ENCODE peak calls at places on chromosomes 7 and 10, in five cellular contexts. X is neural progenitor cell, U is brain microvascular endothelial cell, R is HFF-Myc, B is A549. N is an unnamed sample.

GRCh38 chr7:25597881-25598456 is 369.7 kb upstream of the NPVF start:
- DNase-seq in X (no peak), U (no peak), R (no peak), B (no peak), N (no peak)

GRCh38 chr10:103281753-103282152 is 4.8 kb downstream of the INA start:
- DNase-seq in X (peak), U (no peak), R (no peak), B (no peak), N (peak)

GRCh38 chr7:101677421-101678137 is 48.5 kb upstream of the MYL10 start:
- DNase-seq in X (no peak), U (peak), R (no peak), B (no peak), N (no peak)

GRCh38 chr7:80357530-80357929 is 154.3 kb downstream of the GNAT3 start:
- DNase-seq in X (no peak), U (no peak), R (no peak), B (no peak), N (no peak)

GRCh38 chr10:3417096-3417495 is 244.5 kb upstream of the PITRM1 start:
- DNase-seq in X (no peak), U (no peak), R (no peak), B (no peak), N (no peak)

GRCh38 chr7:884191-885003 is 8.0 kb downstream of the GET4 start:
- DNase-seq in X (no peak), U (no peak), R (no peak), B (no peak), N (no peak)

GRCh38 chr7:115113131-115113530 is 191.2 kb downstream of the MDFIC start:
- DNase-seq in X (no peak), U (no peak), R (no peak), B (no peak), N (no peak)

GRCh38 chr7:135111379-135111778 is 36.5 kb upstream of the TMEM140 start:
- DNase-seq in X (no peak), U (no peak), R (no peak), B (no peak), N (no peak)

GRCh38 chr10:384538-385305 is 249.5 kb downstream of the ZMYND11 start:
- DNase-seq in X (no peak), U (no peak), R (no peak), B (no peak), N (no peak)

GRCh38 chr7:137873524-137873923 is 26.8 kb upstream of the DGKI start:
- DNase-seq in X (no peak), U (peak), R (no peak), B (no peak), N (no peak)

GRCh38 chr10:62374862-62375710 is 917 bp downstream of the ZNF365 start:
- DNase-seq in X (no peak), U (no peak), R (no peak), B (no peak), N (no peak)

GRCh38 chr10:4658777-4659176 is 167.2 kb upstream of the AKR1E2 start:
- DNase-seq in X (no peak), U (no peak), R (no peak), B (no peak), N (no peak)

GRCh38 chr7:125355899-125356298 is 426.3 kb upstream of the POT1 start:
- DNase-seq in X (no peak), U (peak), R (no peak), B (no peak), N (no peak)

GRCh38 chr7:81956520-81956919 is 186.7 kb upstream of the HGF start:
- DNase-seq in X (peak), U (peak), R (peak), B (peak), N (no peak)

GRCh38 chr10:17183110-17183509 is 18.4 kb downstream of the TRDMT1 start:
- DNase-seq in X (no peak), U (no peak), R (no peak), B (no peak), N (no peak)

GRCh38 chr10:118394557-118395194 is 52.6 kb upstream of the FAM204A start:
- DNase-seq in X (no peak), U (no peak), R (peak), B (no peak), N (no peak)

GRCh38 chr7:148979827-148980226 is 48.5 kb downstream of the PDIA4 start:
- DNase-seq in X (no peak), U (no peak), R (no peak), B (no peak), N (no peak)

GRCh38 chr7:106023369-106024322 is 60.6 kb downstream of the CDHR3 start:
- DNase-seq in X (no peak), U (no peak), R (no peak), B (no peak), N (no peak)

GRCh38 chr7:116986611-116987565 is 33.6 kb downstream of the ST7 start:
- DNase-seq in X (no peak), U (no peak), R (no peak), B (no peak), N (no peak)

GRCh38 chr7:7512861-7513597 is 22.6 kb downstream of the COL28A1 start:
- DNase-seq in X (no peak), U (no peak), R (no peak), B (no peak), N (no peak)

GRCh38 chr7:55504093-55504859 is 68.0 kb downstream of the VOPP1 start:
- DNase-seq in X (no peak), U (peak), R (no peak), B (no peak), N (no peak)

GRCh38 chr10:102831322-102832071 is 5.7 kb downstream of the CYP17A1 start:
- DNase-seq in X (no peak), U (no peak), R (peak), B (no peak), N (no peak)

GRCh38 chr10:62972103-62972502 is 155.9 kb upstream of the EGR2 start:
- DNase-seq in X (no peak), U (peak), R (no peak), B (no peak), N (no peak)

GRCh38 chr7:108104324-108104723 is 25.8 kb downstream of the LAMB4 start:
- DNase-seq in X (no peak), U (no peak), R (no peak), B (no peak), N (no peak)

GRCh38 chr10:31100662-31101061 is 69.0 kb upstream of the ZNF438 start:
- DNase-seq in X (no peak), U (no peak), R (no peak), B (no peak), N (no peak)

GRCh38 chr7:97298561-97298960 is 181.1 kb downstream of the SDHAF3 start:
- DNase-seq in X (no peak), U (no peak), R (no peak), B (no peak), N (no peak)

GRCh38 chr10:22133640-22134624 is 83.9 kb downstream of the EBLN1 start:
- DNase-seq in X (no peak), U (no peak), R (no peak), B (no peak), N (no peak)

GRCh38 chr10:13195016-13195415 is 33.7 kb downstream of the MCM10 start:
- DNase-seq in X (no peak), U (no peak), R (no peak), B (no peak), N (no peak)

GRCh38 chr7:50696810-50697582 is 85.7 kb downstream of the GRB10 start:
- DNase-seq in X (peak), U (no peak), R (no peak), B (no peak), N (no peak)

GRCh38 chr10:107686095-107686494 is 521.6 kb upstream of the SORCS1 start:
- DNase-seq in X (no peak), U (no peak), R (no peak), B (no peak), N (no peak)

GRCh38 chr7:73742753-73743641 is 4.4 kb upstream of the ABHD11 start:
- DNase-seq in X (peak), U (no peak), R (no peak), B (no peak), N (peak)

GRCh38 chr7:155830961-155831806 is 18.9 kb upstream of the SHH start:
- DNase-seq in X (no peak), U (no peak), R (no peak), B (no peak), N (no peak)

GRCh38 chr10:70296406-70296899 is 12.6 kb upstream of the NPFFR1 start:
- DNase-seq in X (no peak), U (peak), R (peak), B (peak), N (no peak)

GRCh38 chr10:44064987-44065787 is 319.7 kb downstream of the CXCL12 start:
- DNase-seq in X (no peak), U (no peak), R (no peak), B (no peak), N (no peak)

GRCh38 chr7:69632280-69632679 is 34.0 kb downstream of the AUTS2 start:
- DNase-seq in X (no peak), U (no peak), R (no peak), B (no peak), N (no peak)

DNA sequence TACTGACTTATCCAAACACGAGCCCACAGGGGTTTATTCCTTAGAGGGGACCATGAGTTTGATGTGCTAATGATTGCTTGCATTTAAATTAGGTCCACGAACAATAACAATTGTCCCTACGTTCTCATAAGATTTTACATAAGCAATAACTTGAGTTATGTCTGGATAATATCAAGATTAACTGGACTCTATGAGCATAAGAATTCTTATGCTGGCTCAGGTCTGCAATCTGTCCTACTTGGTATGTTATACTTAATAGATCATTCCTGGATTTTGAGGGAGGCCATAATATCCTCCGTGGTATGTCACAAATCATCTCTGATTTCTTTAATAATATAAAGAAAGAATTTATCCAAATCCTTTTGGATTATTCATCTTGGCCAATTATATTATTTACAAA is 552.3 kb downstream of the KCNMA1 start:
- DNase-seq in X (no peak), U (no peak), R (no peak), B (no peak), N (no peak)
- TF ChIP-seq CTCF in X (no peak), U (no peak), R (no peak), B (no peak), N (no peak)

GRCh38 chr7:2108501-2109250 is 124.1 kb downstream of the MAD1L1 start:
- DNase-seq in X (peak), U (no peak), R (no peak), B (no peak), N (no peak)
- TF ChIP-seq CTCF in X (no peak), U (peak), R (no peak), B (no peak), N (peak)

GRCh38 chr10:79243211-79244067 is 103.8 kb upstream of the PPIF start:
- DNase-seq in X (peak), U (no peak), R (no peak), B (no peak), N (peak)
- TF ChIP-seq CTCF in X (no peak), U (no peak), R (no peak), B (no peak), N (no peak)

DNA sequence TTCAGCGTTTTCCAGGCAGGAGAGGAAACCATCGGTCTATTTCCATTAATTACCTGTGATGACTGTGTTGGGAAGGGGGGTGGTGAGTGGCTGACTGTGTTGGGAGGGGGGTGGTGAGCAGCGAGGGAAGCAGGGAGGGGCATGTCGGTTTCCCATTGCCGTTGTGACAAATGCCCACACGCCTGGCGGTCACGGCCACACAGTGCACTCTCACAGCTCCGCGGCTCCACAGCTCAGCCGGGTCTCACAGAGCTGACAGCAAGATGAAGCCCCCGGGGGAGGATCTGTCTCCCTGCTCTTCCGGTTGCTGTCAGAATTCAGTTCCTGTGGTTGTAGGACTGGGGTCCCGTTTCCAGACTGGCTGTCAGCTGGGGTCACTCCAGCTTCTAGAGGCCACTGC is 39.0 kb downstream of the AP5Z1 start:
- DNase-seq in X (no peak), U (no peak), R (no peak), B (no peak), N (no peak)
- TF ChIP-seq CTCF in X (no peak), U (no peak), R (no peak), B (no peak), N (no peak)

GRCh38 chr10:72311667-72312066 is 37.9 kb downstream of the DDIT4 start:
- DNase-seq in X (no peak), U (no peak), R (no peak), B (no peak), N (no peak)

GRCh38 chr10:72309290-72310240 is 35.8 kb downstream of the DDIT4 start:
- DNase-seq in X (no peak), U (no peak), R (no peak), B (no peak), N (no peak)

GRCh38 chr10:72310636-72311035 is 36.9 kb downstream of the DDIT4 start:
- DNase-seq in X (no peak), U (no peak), R (no peak), B (no peak), N (no peak)

GRCh38 chr10:72308320-72308987 is 34.7 kb downstream of the DDIT4 start:
- DNase-seq in X (no peak), U (peak), R (peak), B (no peak), N (no peak)

DNA sequence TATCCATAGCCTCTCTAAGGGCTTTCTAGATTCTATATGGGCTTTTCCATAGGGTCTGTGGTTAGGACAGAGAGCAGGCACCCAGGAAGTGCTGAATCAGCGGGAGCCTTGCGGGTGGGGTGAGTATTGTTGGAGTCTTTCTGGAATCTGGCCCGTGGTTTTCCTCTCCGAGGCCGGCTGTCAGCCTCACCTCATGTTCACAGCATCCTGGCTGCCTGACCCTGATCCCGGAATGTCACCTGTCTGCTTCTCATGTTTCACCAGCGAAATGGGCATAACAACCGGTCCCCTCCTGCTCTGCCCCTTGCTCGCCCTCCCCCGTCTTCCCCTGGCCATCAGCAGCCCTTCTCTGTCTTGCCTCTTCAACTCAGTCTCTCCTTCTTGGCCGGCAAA is 36.5 kb downstream of the DDIT4 start:
- DNase-seq in X (no peak), U (no peak), R (no peak), B (no peak), N (no peak)
- TF ChIP-seq CTCF in X (no peak), U (no peak), R (no peak), B (no peak), N (no peak)

GRCh38 chr10:84236807-84237198 is 4.5 kb downstream of the LRIT1 start:
- DNase-seq in X (no peak), U (no peak), R (no peak), B (no peak), N (no peak)

GRCh38 chr10:84235096-84235495 is 6.2 kb downstream of the LRIT1 start:
- DNase-seq in X (no peak), U (no peak), R (no peak), B (no peak), N (no peak)

GRCh38 chr10:84234508-84234907 is 6.8 kb downstream of the LRIT1 start:
- DNase-seq in X (no peak), U (no peak), R (no peak), B (no peak), N (no peak)

GRCh38 chr10:84238909-84239308 is 2.4 kb downstream of the LRIT1 start:
- DNase-seq in X (no peak), U (no peak), R (no peak), B (no peak), N (no peak)

DNA sequence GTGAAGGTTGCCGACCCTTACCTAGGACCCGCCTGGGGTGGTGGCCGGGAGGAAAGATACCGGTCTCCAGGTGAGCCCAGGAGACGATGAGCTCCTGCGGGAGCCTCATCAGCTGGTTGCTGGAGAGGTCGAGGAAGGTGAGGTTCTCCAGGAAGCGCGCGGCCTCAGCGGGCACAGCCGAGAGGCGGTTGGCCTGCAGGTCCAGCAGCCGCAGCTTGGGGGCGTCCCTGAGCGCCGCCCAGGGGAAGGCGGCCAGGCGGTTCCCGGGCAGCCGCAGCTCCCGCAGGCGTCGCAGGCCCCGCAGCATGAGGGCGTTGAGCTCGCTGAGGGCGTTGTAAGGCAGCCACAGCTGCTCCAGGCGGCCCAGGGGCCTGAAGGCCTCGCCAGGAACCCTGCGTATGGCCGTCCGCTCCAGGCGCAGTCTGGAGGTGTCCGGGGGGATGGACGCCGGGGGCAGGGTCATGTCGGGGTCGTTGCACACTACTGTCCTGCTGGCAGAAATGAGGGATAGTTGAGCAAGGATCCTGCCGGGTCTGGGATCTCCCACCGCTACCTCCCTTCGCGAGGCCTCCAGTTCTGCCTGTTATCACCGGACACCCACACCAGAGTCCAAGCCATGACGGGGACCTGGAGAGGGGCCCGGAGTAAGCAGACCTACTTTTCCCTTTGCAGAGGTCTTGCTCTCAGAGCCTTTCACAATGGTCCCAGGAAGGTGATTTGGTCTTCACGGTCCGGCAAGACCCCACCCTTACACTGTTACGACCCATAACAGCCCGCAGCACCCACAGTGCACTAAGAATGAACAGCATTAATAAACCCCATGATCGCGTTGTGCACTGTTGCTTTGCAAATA is 3.9 kb downstream of the LRIT1 start:
- DNase-seq in X (peak), U (no peak), R (no peak), B (no peak), N (no peak)
- TF ChIP-seq CTCF in X (peak), U (peak), R (peak), B (no peak), N (peak)

GRCh38 chr10:25753776-25754175 is 180.3 kb upstream of the MYO3A start:
- DNase-seq in X (no peak), U (no peak), R (no peak), B (no peak), N (no peak)

GRCh38 chr10:25761937-25762336 is 172.1 kb upstream of the MYO3A start:
- DNase-seq in X (no peak), U (no peak), R (no peak), B (no peak), N (no peak)

GRCh38 chr10:25758511-25758910 is 175.5 kb upstream of the MYO3A start:
- DNase-seq in X (no peak), U (no peak), R (no peak), B (no peak), N (no peak)

GRCh38 chr10:25756784-25757183 is 177.2 kb upstream of the MYO3A start:
- DNase-seq in X (no peak), U (no peak), R (no peak), B (no peak), N (no peak)

GRCh38 chr10:25758041-25758457 is 176.0 kb upstream of the MYO3A start:
- DNase-seq in X (peak), U (peak), R (no peak), B (peak), N (no peak)
- TF ChIP-seq CTCF in X (peak), U (no peak), R (no peak), B (peak), N (peak)

DNA sequence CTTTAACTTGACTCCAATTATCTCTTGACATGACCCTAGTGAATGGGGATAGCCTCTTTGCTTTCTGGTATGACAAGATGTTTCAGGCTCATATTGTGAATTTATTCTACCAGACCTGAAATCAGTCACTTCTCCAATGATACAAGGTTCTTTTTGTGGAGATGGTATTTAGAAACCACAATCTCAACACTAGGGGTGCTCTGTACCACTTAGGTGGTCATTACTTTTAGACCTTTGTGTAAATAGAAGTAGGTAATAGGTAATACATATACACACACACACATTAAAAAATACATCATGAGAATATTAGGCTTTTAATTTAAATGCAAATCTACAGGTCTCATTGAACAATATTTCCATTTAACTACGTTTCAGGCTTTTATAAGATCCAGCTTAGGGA is 199.0 kb upstream of the RHOBTB1 start:
- DNase-seq in X (no peak), U (no peak), R (no peak), B (no peak), N (no peak)
- TF ChIP-seq CTCF in X (no peak), U (no peak), R (no peak), B (no peak), N (no peak)

GRCh38 chr7:112579388-112579787 is 98.6 kb downstream of the LSMEM1 start:
- DNase-seq in X (no peak), U (no peak), R (no peak), B (no peak), N (no peak)
- TF ChIP-seq CTCF in X (no peak), U (no peak), R (no peak), B (no peak), N (no peak)

GRCh38 chr10:78626471-78626870 is 442.3 kb upstream of the ZMIZ1 start:
- DNase-seq in X (peak), U (no peak), R (no peak), B (no peak), N (no peak)
- TF ChIP-seq CTCF in X (no peak), U (no peak), R (no peak), B (no peak), N (no peak)

N was measured in progenitor cell of endocrine pancreas.